ENCODE peak calls at places on chromosomes 2 and 18, in four cellular contexts. One of them, this sample, is unnamed.

GRCh38 chr2:10486601-10487079 is 38.5 kb upstream of the ODC1 start:
- DNase-seq in HCT116: no peak
- DNase-seq in HepG2: peak; percentile 39
- DNase-seq in K562: no peak
- DNase-seq in this sample: no peak

GRCh38 chr2:105789745-105790466 is 45.2 kb downstream of the NCK2 start:
- DNase-seq in HCT116: no peak
- DNase-seq in HepG2: no peak
- DNase-seq in K562: no peak
- DNase-seq in this sample: no peak

GRCh38 chr18:76475450-76476203 is 19.4 kb downstream of the ZNF516 start:
- DNase-seq in HCT116: no peak
- DNase-seq in HepG2: no peak
- DNase-seq in K562: no peak
- DNase-seq in this sample: no peak

GRCh38 chr18:6881034-6881800 is 151.7 kb downstream of the ARHGAP28 start:
- DNase-seq in HCT116: no peak
- DNase-seq in HepG2: no peak
- DNase-seq in K562: no peak
- DNase-seq in this sample: no peak

GRCh38 chr2:176120369-176121307 is 1.9 kb upstream of the HOXD9 start:
- DNase-seq in HCT116: no peak
- DNase-seq in HepG2: no peak
- DNase-seq in K562: no peak
- DNase-seq in this sample: no peak

GRCh38 chr18:21777814-21778213 is 37.2 kb downstream of the MIB1 start:
- DNase-seq in HCT116: no peak
- DNase-seq in HepG2: no peak
- DNase-seq in K562: no peak
- DNase-seq in this sample: no peak

GRCh38 chr2:237593596-237594310 is 3.2 kb upstream of the RAB17 start:
- DNase-seq in HCT116: no peak
- DNase-seq in HepG2: no peak
- DNase-seq in K562: no peak
- DNase-seq in this sample: no peak

GRCh38 chr2:19120181-19120580 is 238.2 kb downstream of the OSR1 start:
- DNase-seq in HCT116: no peak
- DNase-seq in HepG2: no peak
- DNase-seq in K562: no peak
- DNase-seq in this sample: no peak

GRCh38 chr2:201235865-201236811 is 24.2 kb upstream of the CASP8 start:
- DNase-seq in HCT116: no peak
- DNase-seq in HepG2: peak; percentile 70
- DNase-seq in K562: peak; percentile 33
- DNase-seq in this sample: no peak

GRCh38 chr2:233021771-233022170 is 8.7 kb upstream of the NGEF start:
- DNase-seq in HCT116: no peak
- DNase-seq in HepG2: no peak
- DNase-seq in K562: peak; percentile 15
- DNase-seq in this sample: no peak

GRCh38 chr2:212032536-212033219 is 505.9 kb downstream of the ERBB4 start:
- DNase-seq in HCT116: no peak
- DNase-seq in HepG2: no peak
- DNase-seq in K562: no peak
- DNase-seq in this sample: no peak

GRCh38 chr2:135144343-135144742 is 92.3 kb downstream of the RAB3GAP1 start:
- DNase-seq in HCT116: no peak
- DNase-seq in HepG2: no peak
- DNase-seq in K562: no peak
- DNase-seq in this sample: no peak

GRCh38 chr2:96260404-96261260 is 5.2 kb downstream of the TMEM127 start:
- DNase-seq in HCT116: peak; percentile 82
- DNase-seq in HepG2: peak; percentile 100
- DNase-seq in K562: peak; percentile 56
- DNase-seq in this sample: peak; percentile 93

GRCh38 chr2:58984731-58985130 is 743.6 kb upstream of the FANCL start:
- DNase-seq in HCT116: no peak
- DNase-seq in HepG2: no peak
- DNase-seq in K562: no peak
- DNase-seq in this sample: no peak

GRCh38 chr18:58186258-58186948 is 142.4 kb downstream of the NEDD4L start:
- DNase-seq in HCT116: no peak
- DNase-seq in HepG2: no peak
- DNase-seq in K562: no peak
- DNase-seq in this sample: peak; percentile 70

GRCh38 chr2:173851256-173851655 is 113.9 kb downstream of the SP3 start:
- DNase-seq in HCT116: no peak
- DNase-seq in HepG2: no peak
- DNase-seq in K562: no peak
- DNase-seq in this sample: no peak

GRCh38 chr18:9068346-9068745 is 34.2 kb upstream of the NDUFV2 start:
- DNase-seq in HCT116: no peak
- DNase-seq in HepG2: no peak
- DNase-seq in K562: no peak
- DNase-seq in this sample: no peak

GRCh38 chr2:119476301-119477117 is 44.9 kb downstream of the TMEM37 start:
- DNase-seq in HCT116: peak; percentile 78
- DNase-seq in HepG2: peak; percentile 79
- DNase-seq in K562: peak; percentile 87
- DNase-seq in this sample: peak; percentile 36

GRCh38 chr2:227191367-227191766 is 26.9 kb downstream of the COL4A3 start:
- DNase-seq in HCT116: peak; percentile 33
- DNase-seq in HepG2: peak; percentile 14
- DNase-seq in K562: peak; percentile 6
- DNase-seq in this sample: no peak

GRCh38 chr2:30561349-30561748 is 114.3 kb downstream of the LCLAT1 start:
- DNase-seq in HCT116: no peak
- DNase-seq in HepG2: peak; percentile 24
- DNase-seq in K562: no peak
- DNase-seq in this sample: no peak

GRCh38 chr18:48493856-48494255 is 45.0 kb upstream of the CTIF start:
- DNase-seq in HCT116: no peak
- DNase-seq in HepG2: no peak
- DNase-seq in K562: no peak
- DNase-seq in this sample: no peak

GRCh38 chr2:955829-956731 is 5.4 kb downstream of the SNTG2 start:
- DNase-seq in HCT116: no peak
- DNase-seq in HepG2: no peak
- DNase-seq in K562: no peak
- DNase-seq in this sample: no peak

GRCh38 chr2:173288561-173288960 is 66.1 kb upstream of the CDCA7 start:
- DNase-seq in HCT116: no peak
- DNase-seq in HepG2: no peak
- DNase-seq in K562: no peak
- DNase-seq in this sample: no peak

GRCh38 chr2:5459041-5459440 is 233.1 kb upstream of the SOX11 start:
- DNase-seq in HCT116: no peak
- DNase-seq in HepG2: no peak
- DNase-seq in K562: no peak
- DNase-seq in this sample: no peak

GRCh38 chr2:158539176-158539895 is 82.6 kb downstream of the PKP4 start:
- DNase-seq in HCT116: peak; percentile 34
- DNase-seq in HepG2: peak; percentile 93
- DNase-seq in K562: no peak
- DNase-seq in this sample: peak; percentile 74

GRCh38 chr18:78627546-78628315 is 351.9 kb upstream of the SALL3 start:
- DNase-seq in HCT116: no peak
- DNase-seq in HepG2: no peak
- DNase-seq in K562: no peak
- DNase-seq in this sample: no peak

GRCh38 chr2:124149571-124149970 is 124.5 kb downstream of the CNTNAP5 start:
- DNase-seq in HCT116: no peak
- DNase-seq in HepG2: no peak
- DNase-seq in K562: no peak
- DNase-seq in this sample: no peak

GRCh38 chr18:25348361-25349130 is 3.4 kb downstream of the ZNF521 start:
- DNase-seq in HCT116: no peak
- DNase-seq in HepG2: no peak
- DNase-seq in K562: no peak
- DNase-seq in this sample: no peak

GRCh38 chr18:79630266-79631095 is 49.1 kb upstream of the CTDP1 start:
- DNase-seq in HCT116: no peak
- DNase-seq in HepG2: no peak
- DNase-seq in K562: no peak
- DNase-seq in this sample: no peak

GRCh38 chr2:157032019-157032418 is 225.5 kb upstream of the GALNT5 start:
- DNase-seq in HCT116: peak; percentile 97
- DNase-seq in HepG2: peak; percentile 46
- DNase-seq in K562: no peak
- DNase-seq in this sample: no peak

GRCh38 chr18:9325716-9326115 is 8.9 kb upstream of the TWSG1 start:
- DNase-seq in HCT116: no peak
- DNase-seq in HepG2: no peak
- DNase-seq in K562: no peak
- DNase-seq in this sample: no peak

GRCh38 chr2:174376967-174377366 is 18.6 kb upstream of the SCRN3 start:
- DNase-seq in HCT116: no peak
- DNase-seq in HepG2: no peak
- DNase-seq in K562: no peak
- DNase-seq in this sample: no peak

GRCh38 chr2:215577356-215577755 is 141.5 kb upstream of the FN1 start:
- DNase-seq in HCT116: no peak
- DNase-seq in HepG2: no peak
- DNase-seq in K562: no peak
- DNase-seq in this sample: no peak

GRCh38 chr2:74179063-74179865 is 585 bp upstream of the MOB1A start:
- DNase-seq in HCT116: no peak
- DNase-seq in HepG2: no peak
- DNase-seq in K562: no peak
- DNase-seq in this sample: no peak

GRCh38 chr18:39624934-39625333 is 2059.3 kb upstream of the CELF4 start:
- DNase-seq in HCT116: no peak
- DNase-seq in HepG2: no peak
- DNase-seq in K562: no peak
- DNase-seq in this sample: no peak

DNA sequence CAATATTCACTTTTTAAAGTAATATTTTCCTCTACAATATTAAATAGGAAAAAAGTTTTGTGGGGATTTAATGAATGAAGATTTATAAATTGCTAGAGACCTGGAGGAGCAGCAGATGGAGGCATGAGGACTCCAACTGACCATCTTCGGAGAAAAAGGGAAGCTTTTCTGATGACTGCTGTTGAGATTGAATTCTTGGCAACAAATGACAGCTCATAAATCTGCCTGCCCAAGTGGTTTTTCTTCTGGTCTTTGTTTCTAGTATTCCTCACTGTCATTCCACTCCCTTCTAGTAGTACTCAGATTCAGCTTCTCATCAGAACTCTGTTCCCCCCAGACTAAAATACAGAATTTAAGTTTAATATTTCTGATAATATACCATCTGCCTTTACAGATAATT is 157.0 kb downstream of the EML6 start:
- DNase-seq in HCT116: no peak
- DNase-seq in HepG2: no peak
- DNase-seq in K562: no peak
- DNase-seq in this sample: no peak
- TF ChIP-seq CTCF in HCT116: no peak
- TF ChIP-seq CTCF in HepG2: no peak
- TF ChIP-seq CTCF in K562: no peak
- TF ChIP-seq CTCF in this sample: no peak

DNA sequence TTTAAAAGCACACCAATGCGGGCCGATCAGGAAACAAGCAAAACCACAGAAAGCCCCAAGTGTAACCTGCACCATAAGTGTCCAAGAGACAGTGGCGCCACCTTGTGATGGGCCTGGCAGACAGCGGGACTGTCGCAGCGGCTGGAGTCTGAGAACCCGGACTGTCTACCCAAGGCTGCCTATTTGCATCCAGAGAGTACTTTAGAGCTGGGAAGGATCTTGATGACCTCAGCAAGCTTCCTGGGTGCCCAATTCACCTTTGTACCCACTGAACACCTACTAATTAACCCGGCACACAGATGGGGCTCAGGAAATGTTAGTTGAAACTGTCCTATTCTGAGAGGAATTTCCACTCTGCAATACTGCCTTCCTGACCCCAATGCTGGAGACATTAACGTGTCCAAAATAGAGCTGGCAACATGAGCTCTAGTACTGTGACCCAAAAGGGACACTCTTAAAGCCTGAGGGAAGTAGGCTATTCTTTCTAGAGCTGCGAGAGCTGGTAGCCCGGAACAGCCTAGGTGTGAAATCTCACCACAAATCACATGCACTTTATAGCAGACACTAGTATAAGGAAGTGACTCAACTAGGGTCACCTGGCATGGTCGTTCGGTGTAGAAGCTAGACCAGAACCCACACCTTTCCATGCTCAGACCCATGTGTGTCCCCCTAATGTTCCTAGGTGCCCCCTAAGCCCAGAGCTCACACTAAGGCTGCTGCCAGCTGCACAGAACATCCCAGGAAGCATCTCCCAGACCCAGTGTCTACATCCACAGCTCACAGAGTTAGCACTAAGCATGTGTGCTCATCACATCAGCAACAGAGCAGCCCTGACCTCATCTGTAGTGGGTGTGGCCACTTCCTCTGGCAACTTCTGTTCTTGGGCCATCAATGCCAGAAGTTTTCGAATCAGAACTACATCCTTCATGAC is 25.4 kb downstream of the POLR1A start:
- DNase-seq in HCT116: peak; percentile 24
- DNase-seq in HepG2: peak; percentile 44
- DNase-seq in K562: peak; percentile 49
- DNase-seq in this sample: peak; percentile 25
- TF ChIP-seq TCF7L2 in HCT116: no peak
- TF ChIP-seq TCF7L2 in HepG2: no peak
- TF ChIP-seq TCF7L2 in K562: no peak
- TF ChIP-seq TCF7L2 in this sample: no peak

DNA sequence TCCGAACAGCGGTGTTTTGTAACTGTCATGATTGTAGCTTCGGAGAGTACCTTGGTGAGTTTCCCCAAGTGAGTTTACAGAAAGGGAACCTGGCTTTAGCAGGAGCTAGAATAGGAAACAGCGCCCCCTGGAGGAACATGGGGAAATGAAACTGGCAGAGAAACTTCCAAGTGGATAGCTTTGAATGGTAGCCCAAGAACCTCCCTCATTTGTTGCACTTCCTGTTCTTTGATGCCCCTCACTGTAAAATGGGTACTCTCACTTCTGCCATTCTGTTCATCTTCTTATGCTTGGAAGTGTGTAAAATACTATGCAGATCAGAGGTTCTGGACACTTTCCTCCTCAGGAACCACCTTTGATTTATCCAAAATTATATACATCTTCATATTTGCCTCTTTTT is 36.2 kb downstream of the CHST10 start:
- DNase-seq in HCT116: peak; percentile 71
- DNase-seq in HepG2: peak; percentile 67
- DNase-seq in K562: peak; percentile 71
- DNase-seq in this sample: peak; percentile 82
- TF ChIP-seq CTCF in HCT116: peak; percentile 87
- TF ChIP-seq CTCF in HepG2: peak; percentile 88
- TF ChIP-seq CTCF in K562: peak; percentile 89
- TF ChIP-seq CTCF in this sample: peak; percentile 91

DNA sequence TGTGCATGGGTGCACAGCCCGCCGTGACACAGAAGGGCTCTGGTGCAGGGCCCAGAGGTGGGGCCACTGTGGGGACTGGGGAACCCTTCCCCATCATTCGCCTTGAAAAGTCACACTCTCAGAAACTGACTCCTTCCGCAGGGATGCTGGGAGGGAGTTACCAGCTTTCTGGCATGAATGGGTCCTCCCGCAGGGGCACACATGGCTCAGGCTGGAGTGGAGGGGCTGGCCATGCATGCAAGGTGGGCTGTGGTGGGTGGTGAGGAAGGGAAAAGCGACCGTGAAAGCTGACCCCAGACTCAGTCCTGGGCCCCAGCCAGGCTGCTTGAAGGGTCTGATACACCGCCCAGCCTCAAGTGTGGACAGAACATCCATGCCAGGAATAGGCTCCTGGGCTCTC is 201.1 kb downstream of the TNS1 start:
- DNase-seq in HCT116: no peak
- DNase-seq in HepG2: no peak
- DNase-seq in K562: no peak
- DNase-seq in this sample: no peak
- TF ChIP-seq TCF7L2 in HCT116: no peak
- TF ChIP-seq TCF7L2 in HepG2: no peak
- TF ChIP-seq TCF7L2 in K562: no peak
- TF ChIP-seq TCF7L2 in this sample: no peak

This sample was measured in Panc1.